ENCODE peak calls at places on chromosomes 2 and 18, in seven cellular contexts. One of them, this sample, is unnamed.

GRCh38 chr2:26724004-26724750 is 31.7 kb downstream of the KCNK3 start:
- DNase-seq in osteoblast: peak
- DNase-seq in LNCaP clone FGC: no peak
- DNase-seq in mucosa of descending colon: peak
- DNase-seq in prostate gland: no peak
- DNase-seq in ovary: peak
- DNase-seq in sigmoid colon: peak
- DNase-seq in this sample: peak

GRCh38 chr2:62471816-62472215 is 34.2 kb downstream of the TMEM17 start:
- DNase-seq in osteoblast: no peak
- DNase-seq in LNCaP clone FGC: no peak
- DNase-seq in mucosa of descending colon: no peak
- DNase-seq in prostate gland: no peak
- DNase-seq in ovary: peak
- DNase-seq in sigmoid colon: no peak
- DNase-seq in this sample: no peak

GRCh38 chr2:112588611-112589045 is 4.2 kb downstream of the CHCHD5 start:
- DNase-seq in osteoblast: no peak
- DNase-seq in LNCaP clone FGC: peak
- DNase-seq in mucosa of descending colon: no peak
- DNase-seq in prostate gland: no peak
- DNase-seq in ovary: no peak
- DNase-seq in sigmoid colon: no peak
- DNase-seq in this sample: no peak

GRCh38 chr2:74025971-74026612 is 41.4 kb downstream of the TET3 start:
- DNase-seq in osteoblast: no peak
- DNase-seq in LNCaP clone FGC: no peak
- DNase-seq in mucosa of descending colon: no peak
- DNase-seq in prostate gland: no peak
- DNase-seq in ovary: no peak
- DNase-seq in sigmoid colon: no peak
- DNase-seq in this sample: no peak

GRCh38 chr18:3794537-3795348 is 344.8 kb downstream of the TGIF1 start:
- DNase-seq in osteoblast: no peak
- DNase-seq in LNCaP clone FGC: no peak
- DNase-seq in mucosa of descending colon: no peak
- DNase-seq in prostate gland: no peak
- DNase-seq in ovary: no peak
- DNase-seq in sigmoid colon: no peak
- DNase-seq in this sample: no peak

GRCh38 chr2:18910843-18911242 is 321.5 kb upstream of the NT5C1B start:
- DNase-seq in osteoblast: peak
- DNase-seq in LNCaP clone FGC: no peak
- DNase-seq in mucosa of descending colon: no peak
- DNase-seq in prostate gland: no peak
- DNase-seq in ovary: no peak
- DNase-seq in sigmoid colon: no peak
- DNase-seq in this sample: no peak

GRCh38 chr18:25563346-25563745 is 211.4 kb upstream of the ZNF521 start:
- DNase-seq in osteoblast: no peak
- DNase-seq in LNCaP clone FGC: no peak
- DNase-seq in mucosa of descending colon: no peak
- DNase-seq in prostate gland: no peak
- DNase-seq in ovary: no peak
- DNase-seq in sigmoid colon: no peak
- DNase-seq in this sample: no peak

GRCh38 chr2:61470122-61470951 is 550 bp downstream of the USP34 start:
- DNase-seq in osteoblast: peak
- DNase-seq in LNCaP clone FGC: no peak
- DNase-seq in mucosa of descending colon: peak
- DNase-seq in prostate gland: peak
- DNase-seq in ovary: peak
- DNase-seq in sigmoid colon: peak
- DNase-seq in this sample: peak

GRCh38 chr2:207254526-207255464 is 89.0 kb upstream of the KLF7 start:
- DNase-seq in osteoblast: no peak
- DNase-seq in LNCaP clone FGC: no peak
- DNase-seq in mucosa of descending colon: no peak
- DNase-seq in prostate gland: no peak
- DNase-seq in ovary: no peak
- DNase-seq in sigmoid colon: no peak
- DNase-seq in this sample: no peak

GRCh38 chr18:74994502-74995403 is 214.2 kb downstream of the PTGR3 start:
- DNase-seq in osteoblast: no peak
- DNase-seq in LNCaP clone FGC: no peak
- DNase-seq in mucosa of descending colon: peak
- DNase-seq in prostate gland: no peak
- DNase-seq in ovary: no peak
- DNase-seq in sigmoid colon: no peak
- DNase-seq in this sample: no peak

GRCh38 chr2:204545861-204546773 is 842 bp downstream of the PARD3B start:
- DNase-seq in osteoblast: peak
- DNase-seq in LNCaP clone FGC: no peak
- DNase-seq in mucosa of descending colon: peak
- DNase-seq in prostate gland: peak
- DNase-seq in ovary: no peak
- DNase-seq in sigmoid colon: peak
- DNase-seq in this sample: peak

GRCh38 chr18:57901819-57902600 is 98.9 kb upstream of the ATP8B1 start:
- DNase-seq in osteoblast: peak
- DNase-seq in LNCaP clone FGC: no peak
- DNase-seq in mucosa of descending colon: peak
- DNase-seq in prostate gland: no peak
- DNase-seq in ovary: no peak
- DNase-seq in sigmoid colon: no peak
- DNase-seq in this sample: no peak

GRCh38 chr18:51802589-51802988 is 537.4 kb upstream of the DCC start:
- DNase-seq in osteoblast: no peak
- DNase-seq in LNCaP clone FGC: no peak
- DNase-seq in mucosa of descending colon: no peak
- DNase-seq in prostate gland: no peak
- DNase-seq in ovary: no peak
- DNase-seq in sigmoid colon: no peak
- DNase-seq in this sample: no peak

GRCh38 chr2:119598576-119598975 is 54.3 kb downstream of the CFAP221 start:
- DNase-seq in osteoblast: no peak
- DNase-seq in LNCaP clone FGC: peak
- DNase-seq in mucosa of descending colon: no peak
- DNase-seq in prostate gland: peak
- DNase-seq in ovary: no peak
- DNase-seq in sigmoid colon: no peak
- DNase-seq in this sample: no peak

GRCh38 chr2:66271777-66272176 is 163.1 kb upstream of the MEIS1 start:
- DNase-seq in osteoblast: no peak
- DNase-seq in LNCaP clone FGC: no peak
- DNase-seq in mucosa of descending colon: no peak
- DNase-seq in prostate gland: no peak
- DNase-seq in ovary: no peak
- DNase-seq in sigmoid colon: no peak
- DNase-seq in this sample: no peak

GRCh38 chr2:15311201-15311882 is 249.8 kb downstream of the NBAS start:
- DNase-seq in osteoblast: no peak
- DNase-seq in LNCaP clone FGC: no peak
- DNase-seq in mucosa of descending colon: no peak
- DNase-seq in prostate gland: no peak
- DNase-seq in ovary: no peak
- DNase-seq in sigmoid colon: no peak
- DNase-seq in this sample: no peak

GRCh38 chr2:120989556-120989848 is 253.8 kb downstream of the GLI2 start:
- DNase-seq in osteoblast: no peak
- DNase-seq in LNCaP clone FGC: no peak
- DNase-seq in mucosa of descending colon: no peak
- DNase-seq in prostate gland: no peak
- DNase-seq in ovary: no peak
- DNase-seq in sigmoid colon: no peak
- DNase-seq in this sample: no peak

GRCh38 chr2:1745171-1746023 is 1.1 kb upstream of the PXDN start:
- DNase-seq in osteoblast: no peak
- DNase-seq in LNCaP clone FGC: no peak
- DNase-seq in mucosa of descending colon: no peak
- DNase-seq in prostate gland: no peak
- DNase-seq in ovary: peak
- DNase-seq in sigmoid colon: no peak
- DNase-seq in this sample: peak

GRCh38 chr2:210954508-210954907 is 398.1 kb downstream of the CPS1 start:
- DNase-seq in osteoblast: no peak
- DNase-seq in LNCaP clone FGC: no peak
- DNase-seq in mucosa of descending colon: no peak
- DNase-seq in prostate gland: no peak
- DNase-seq in ovary: no peak
- DNase-seq in sigmoid colon: no peak
- DNase-seq in this sample: no peak

GRCh38 chr18:31100598-31101147 is 1.5 kb downstream of the DSC2 start:
- DNase-seq in osteoblast: peak
- DNase-seq in LNCaP clone FGC: no peak
- DNase-seq in mucosa of descending colon: peak
- DNase-seq in prostate gland: peak
- DNase-seq in ovary: no peak
- DNase-seq in sigmoid colon: no peak
- DNase-seq in this sample: no peak

GRCh38 chr18:31097666-31098065 is 4.6 kb downstream of the DSC2 start:
- DNase-seq in osteoblast: no peak
- DNase-seq in LNCaP clone FGC: no peak
- DNase-seq in mucosa of descending colon: no peak
- DNase-seq in prostate gland: no peak
- DNase-seq in ovary: no peak
- DNase-seq in sigmoid colon: no peak
- DNase-seq in this sample: no peak

GRCh38 chr18:31098878-31099277 is 3.3 kb downstream of the DSC2 start:
- DNase-seq in osteoblast: no peak
- DNase-seq in LNCaP clone FGC: no peak
- DNase-seq in mucosa of descending colon: no peak
- DNase-seq in prostate gland: no peak
- DNase-seq in ovary: no peak
- DNase-seq in sigmoid colon: no peak
- DNase-seq in this sample: no peak

GRCh38 chr18:31101148-31102019 is 837 bp downstream of the DSC2 start:
- DNase-seq in osteoblast: peak
- DNase-seq in LNCaP clone FGC: peak
- DNase-seq in mucosa of descending colon: peak
- DNase-seq in prostate gland: peak
- DNase-seq in ovary: peak
- DNase-seq in sigmoid colon: peak
- DNase-seq in this sample: peak

DNA sequence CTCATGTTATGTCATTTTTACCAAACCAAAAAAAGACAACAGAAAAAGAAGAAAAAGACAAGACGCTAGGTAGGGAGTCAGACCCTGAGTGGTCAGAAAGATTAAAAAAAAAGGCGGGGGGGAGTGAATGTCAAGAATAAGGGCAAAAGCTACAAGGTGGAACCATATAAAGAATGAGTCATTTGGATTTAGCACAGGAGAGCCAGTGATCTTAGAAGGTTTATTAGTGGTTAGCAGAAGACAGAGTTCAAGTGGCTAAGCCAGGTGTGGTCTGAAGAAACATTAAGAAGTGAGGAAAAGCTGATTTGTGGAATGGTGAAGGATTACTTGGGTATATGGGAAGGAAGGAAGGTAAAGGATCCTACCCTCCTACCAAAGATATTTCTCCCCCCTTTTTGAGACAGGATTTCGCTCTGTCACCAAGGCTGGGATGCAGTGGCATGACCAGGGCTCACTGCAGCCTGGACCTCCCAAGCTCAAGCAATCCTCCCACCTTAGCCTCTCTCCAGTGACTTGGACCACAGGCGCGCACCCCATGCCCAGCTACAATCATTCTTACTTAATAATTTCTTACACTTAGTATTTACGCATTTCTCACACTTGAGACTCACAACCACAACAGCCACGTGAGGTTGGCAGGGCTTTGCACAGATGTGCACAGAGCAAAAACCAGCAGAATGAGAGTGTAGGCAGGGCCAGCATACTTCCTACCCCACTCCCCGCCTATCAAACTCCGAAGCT is 2.6 kb downstream of the DSC2 start:
- DNase-seq in osteoblast: no peak
- DNase-seq in LNCaP clone FGC: no peak
- DNase-seq in mucosa of descending colon: peak
- DNase-seq in prostate gland: no peak
- DNase-seq in ovary: no peak
- DNase-seq in sigmoid colon: no peak
- DNase-seq in this sample: no peak
- H3K4me3 ChIP-seq in osteoblast: no peak
- H3K4me3 ChIP-seq in LNCaP clone FGC: peak
- H3K4me3 ChIP-seq in mucosa of descending colon: no peak
- H3K4me3 ChIP-seq in prostate gland: no peak
- H3K4me3 ChIP-seq in ovary: no peak
- H3K4me3 ChIP-seq in sigmoid colon: no peak
- H3K4me3 ChIP-seq in this sample: no peak

DNA sequence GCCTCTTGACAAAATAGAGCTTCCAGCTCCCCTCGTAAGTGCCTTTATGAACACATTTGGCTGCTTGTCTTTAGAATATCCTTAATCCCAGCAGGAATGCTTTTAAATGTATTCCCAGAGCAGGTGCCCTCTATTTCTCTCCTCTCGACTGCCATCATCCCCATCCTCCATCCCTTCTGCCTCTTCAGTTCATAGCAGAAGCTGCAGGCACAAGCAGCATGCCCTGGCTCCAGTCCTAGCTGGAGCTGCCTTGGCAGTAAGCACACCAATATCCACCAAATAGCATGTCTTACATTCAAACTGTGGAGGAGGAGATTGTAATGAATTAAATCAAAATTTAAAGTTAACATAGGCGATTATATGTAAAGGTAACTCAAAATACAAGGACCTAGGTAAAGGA is 891.3 kb upstream of the SLC39A10 start:
- DNase-seq in osteoblast: no peak
- DNase-seq in LNCaP clone FGC: no peak
- DNase-seq in mucosa of descending colon: no peak
- DNase-seq in prostate gland: no peak
- DNase-seq in ovary: no peak
- DNase-seq in sigmoid colon: no peak
- DNase-seq in this sample: no peak
- H3K4me3 ChIP-seq in osteoblast: no peak
- H3K4me3 ChIP-seq in LNCaP clone FGC: no peak
- H3K4me3 ChIP-seq in mucosa of descending colon: no peak
- H3K4me3 ChIP-seq in prostate gland: no peak
- H3K4me3 ChIP-seq in ovary: no peak
- H3K4me3 ChIP-seq in sigmoid colon: no peak
- H3K4me3 ChIP-seq in this sample: no peak

GRCh38 chr18:6755107-6755506 is 25.6 kb downstream of the ARHGAP28 start:
- DNase-seq in osteoblast: no peak
- DNase-seq in LNCaP clone FGC: no peak
- DNase-seq in mucosa of descending colon: no peak
- DNase-seq in prostate gland: no peak
- DNase-seq in ovary: no peak
- DNase-seq in sigmoid colon: no peak
- DNase-seq in this sample: no peak
- H3K4me3 ChIP-seq in osteoblast: no peak
- H3K4me3 ChIP-seq in LNCaP clone FGC: no peak
- H3K4me3 ChIP-seq in mucosa of descending colon: no peak
- H3K4me3 ChIP-seq in prostate gland: no peak
- H3K4me3 ChIP-seq in ovary: no peak
- H3K4me3 ChIP-seq in sigmoid colon: no peak
- H3K4me3 ChIP-seq in this sample: no peak

DNA sequence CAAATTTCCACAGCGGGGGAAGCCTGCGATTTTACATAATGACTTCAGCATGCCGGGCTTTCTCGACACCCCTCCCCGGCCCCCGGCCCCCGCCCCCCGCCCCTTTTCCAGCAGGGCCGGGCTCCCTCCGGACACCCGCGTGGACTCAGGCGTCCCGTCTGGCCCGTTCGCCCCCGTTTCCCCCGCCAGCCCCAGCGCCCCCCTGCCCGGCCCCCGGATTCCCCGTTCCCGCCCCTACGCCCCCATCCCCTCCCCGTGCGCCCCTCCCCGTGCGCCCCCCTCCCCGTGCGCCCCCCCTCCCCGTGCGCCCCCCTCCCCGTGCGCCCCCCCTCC is 456 bp upstream of the NFATC1 start:
- DNase-seq in osteoblast: peak
- DNase-seq in LNCaP clone FGC: no peak
- DNase-seq in mucosa of descending colon: peak
- DNase-seq in prostate gland: no peak
- DNase-seq in ovary: no peak
- DNase-seq in sigmoid colon: no peak
- DNase-seq in this sample: no peak
- H3K4me3 ChIP-seq in osteoblast: no peak
- H3K4me3 ChIP-seq in LNCaP clone FGC: no peak
- H3K4me3 ChIP-seq in mucosa of descending colon: no peak
- H3K4me3 ChIP-seq in prostate gland: peak
- H3K4me3 ChIP-seq in ovary: peak
- H3K4me3 ChIP-seq in sigmoid colon: peak
- H3K4me3 ChIP-seq in this sample: no peak